ENCODE peak calls at places on chromosomes 12 and 14, in nine cellular contexts. One of them, this sample, is unnamed.

GRCh38 chr12:74394647-74395046 is 143.0 kb upstream of the ATXN7L3B start:
- DNase-seq in stomach: no peak
- DNase-seq in pancreas: no peak
- DNase-seq in right lobe of liver: no peak
- DNase-seq in colonic mucosa: no peak
- DNase-seq in uterus: no peak
- DNase-seq in spleen: no peak
- DNase-seq in GM12878: no peak
- DNase-seq in upper lobe of right lung: no peak
- DNase-seq in this sample: no peak

GRCh38 chr12:57226588-57227314 is 2.8 kb upstream of the SHMT2 start:
- DNase-seq in pancreas: no peak
- DNase-seq in stomach: no peak
- DNase-seq in uterus: no peak
- DNase-seq in GM12878: no peak
- DNase-seq in colonic mucosa: no peak
- DNase-seq in spleen: peak; percentile 73
- DNase-seq in upper lobe of right lung: no peak
- DNase-seq in right lobe of liver: no peak
- DNase-seq in this sample: no peak

GRCh38 chr12:6471992-6472366 is 1.5 kb upstream of the VAMP1 start:
- DNase-seq in upper lobe of right lung: no peak
- DNase-seq in pancreas: no peak
- DNase-seq in uterus: no peak
- DNase-seq in stomach: no peak
- DNase-seq in GM12878: no peak
- DNase-seq in right lobe of liver: no peak
- DNase-seq in colonic mucosa: no peak
- DNase-seq in spleen: no peak
- DNase-seq in this sample: no peak

GRCh38 chr12:56448860-56449621 is at the start of gene TIMELESS:
- DNase-seq in pancreas: peak; percentile 85
- DNase-seq in stomach: peak; percentile 90
- DNase-seq in right lobe of liver: peak; percentile 92
- DNase-seq in uterus: peak; percentile 83
- DNase-seq in colonic mucosa: peak; percentile 93
- DNase-seq in spleen: peak; percentile 98
- DNase-seq in GM12878: peak; percentile 77
- DNase-seq in upper lobe of right lung: peak; percentile 95
- DNase-seq in this sample: peak; percentile 81

GRCh38 chr14:102050625-102051024 is 36.2 kb downstream of the HSP90AA1 start:
- DNase-seq in stomach: no peak
- DNase-seq in right lobe of liver: no peak
- DNase-seq in pancreas: no peak
- DNase-seq in colonic mucosa: no peak
- DNase-seq in upper lobe of right lung: no peak
- DNase-seq in uterus: no peak
- DNase-seq in spleen: peak; percentile 52
- DNase-seq in GM12878: no peak
- DNase-seq in this sample: no peak

GRCh38 chr14:49461529-49462401 is 124.4 kb downstream of the RPS29 start:
- DNase-seq in pancreas: peak; percentile 41
- DNase-seq in upper lobe of right lung: no peak
- DNase-seq in right lobe of liver: peak; percentile 50
- DNase-seq in stomach: peak; percentile 70
- DNase-seq in colonic mucosa: peak; percentile 78
- DNase-seq in uterus: peak; percentile 24
- DNase-seq in GM12878: peak; percentile 43
- DNase-seq in spleen: no peak
- DNase-seq in this sample: no peak

GRCh38 chr14:55540847-55541773 is 38.9 kb upstream of the KTN1 start:
- DNase-seq in upper lobe of right lung: no peak
- DNase-seq in uterus: no peak
- DNase-seq in colonic mucosa: no peak
- DNase-seq in GM12878: no peak
- DNase-seq in spleen: no peak
- DNase-seq in stomach: no peak
- DNase-seq in pancreas: no peak
- DNase-seq in right lobe of liver: no peak
- DNase-seq in this sample: no peak

GRCh38 chr14:64761441-64762043 is 57.3 kb downstream of the PLEKHG3 start:
- DNase-seq in pancreas: no peak
- DNase-seq in right lobe of liver: no peak
- DNase-seq in GM12878: no peak
- DNase-seq in stomach: no peak
- DNase-seq in upper lobe of right lung: no peak
- DNase-seq in spleen: peak; percentile 52
- DNase-seq in colonic mucosa: no peak
- DNase-seq in uterus: peak; percentile 45
- DNase-seq in this sample: peak; percentile 49

GRCh38 chr12:122917508-122918227 is 21.7 kb upstream of the VPS37B start:
- DNase-seq in stomach: peak; percentile 78
- DNase-seq in uterus: no peak
- DNase-seq in pancreas: peak; percentile 48
- DNase-seq in colonic mucosa: peak; percentile 77
- DNase-seq in GM12878: no peak
- DNase-seq in upper lobe of right lung: peak; percentile 82
- DNase-seq in spleen: no peak
- DNase-seq in right lobe of liver: peak; percentile 93
- DNase-seq in this sample: peak; percentile 79

GRCh38 chr12:16345105-16345504 is 2.3 kb upstream of the MGST1 start:
- DNase-seq in stomach: no peak
- DNase-seq in colonic mucosa: no peak
- DNase-seq in pancreas: no peak
- DNase-seq in GM12878: no peak
- DNase-seq in right lobe of liver: no peak
- DNase-seq in upper lobe of right lung: no peak
- DNase-seq in uterus: no peak
- DNase-seq in spleen: no peak
- DNase-seq in this sample: no peak

GRCh38 chr14:83253870-83254269 is 1720.2 kb upstream of the SEL1L start:
- DNase-seq in stomach: no peak
- DNase-seq in uterus: no peak
- DNase-seq in right lobe of liver: no peak
- DNase-seq in upper lobe of right lung: no peak
- DNase-seq in spleen: no peak
- DNase-seq in colonic mucosa: no peak
- DNase-seq in pancreas: no peak
- DNase-seq in GM12878: no peak
- DNase-seq in this sample: no peak
- H3K4me1 ChIP-seq in stomach: no peaks in the 10 kb centered on the region
- H3K4me1 ChIP-seq in uterus: no peaks in the 10 kb centered on the region
- H3K4me1 ChIP-seq in right lobe of liver: no peaks in the 10 kb centered on the region
- H3K4me1 ChIP-seq in upper lobe of right lung: no peaks in the 10 kb centered on the region
- H3K4me1 ChIP-seq in spleen: no peaks in the 10 kb centered on the region
- H3K4me1 ChIP-seq in colonic mucosa: no peaks in the 10 kb centered on the region
- H3K4me1 ChIP-seq in pancreas: no peaks in the 10 kb centered on the region
- H3K4me1 ChIP-seq in GM12878: no peaks in the 10 kb centered on the region
- H3K4me1 ChIP-seq in this sample: no peaks in the 10 kb centered on the region

GRCh38 chr12:25119020-25119419 is 75.9 kb downstream of the DNAI7 start:
- DNase-seq in upper lobe of right lung: no peak
- DNase-seq in stomach: no peak
- DNase-seq in spleen: no peak
- DNase-seq in pancreas: no peak
- DNase-seq in right lobe of liver: no peak
- DNase-seq in colonic mucosa: no peak
- DNase-seq in uterus: no peak
- DNase-seq in GM12878: no peak
- DNase-seq in this sample: no peak
- H3K4me1 ChIP-seq in upper lobe of right lung: no peaks in the 10 kb centered on the region
- H3K4me1 ChIP-seq in stomach: no peaks in the 10 kb centered on the region
- H3K4me1 ChIP-seq in spleen: no peaks in the 10 kb centered on the region
- H3K4me1 ChIP-seq in pancreas: no peaks in the 10 kb centered on the region
- H3K4me1 ChIP-seq in right lobe of liver: no peaks in the 10 kb centered on the region
- H3K4me1 ChIP-seq in colonic mucosa: no peaks in the 10 kb centered on the region
- H3K4me1 ChIP-seq in uterus: no peaks in the 10 kb centered on the region
- H3K4me1 ChIP-seq in GM12878: no peaks in the 10 kb centered on the region
- H3K4me1 ChIP-seq in this sample: no peaks in the 10 kb centered on the region

DNA sequence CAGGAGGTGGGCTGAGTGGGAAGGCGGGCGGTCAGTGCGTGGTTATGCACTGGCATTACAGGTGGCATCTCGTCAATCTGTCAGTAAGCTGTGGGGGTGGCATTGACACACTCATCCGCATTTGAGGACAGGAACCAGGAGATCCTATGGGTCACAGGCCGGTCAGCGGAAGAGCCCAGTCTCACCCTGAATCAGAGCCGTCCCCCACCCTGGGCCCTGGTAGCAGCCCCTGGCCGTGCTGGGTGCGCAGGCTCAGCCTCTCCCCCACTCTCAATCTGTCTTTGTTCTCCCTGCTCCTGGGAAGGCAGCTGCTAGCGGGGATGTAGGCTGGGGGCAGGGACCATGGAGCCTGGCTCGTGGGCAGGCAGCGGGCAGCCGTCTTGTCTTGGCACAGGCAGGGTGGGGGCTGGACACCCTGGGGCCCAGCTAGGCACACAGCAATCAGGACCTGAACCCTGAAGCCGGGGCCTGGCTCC is 5.1 kb downstream of the INF2 start:
- DNase-seq in spleen: no peak
- DNase-seq in colonic mucosa: no peak
- DNase-seq in upper lobe of right lung: no peak
- DNase-seq in stomach: no peak
- DNase-seq in pancreas: no peak
- DNase-seq in right lobe of liver: peak; percentile 77
- DNase-seq in GM12878: no peak
- DNase-seq in uterus: no peak
- DNase-seq in this sample: no peak
- H3K4me1 ChIP-seq in spleen: peaks cover 75% of the 10 kb centered on the region
- H3K4me1 ChIP-seq in colonic mucosa: peaks cover 15% of the 10 kb centered on the region
- H3K4me1 ChIP-seq in upper lobe of right lung: peaks cover 70% of the 10 kb centered on the region
- H3K4me1 ChIP-seq in stomach: peaks cover 90% of the 10 kb centered on the region
- H3K4me1 ChIP-seq in pancreas: no peaks in the 10 kb centered on the region
- H3K4me1 ChIP-seq in right lobe of liver: no peaks in the 10 kb centered on the region
- H3K4me1 ChIP-seq in GM12878: peaks cover 22% of the 10 kb centered on the region
- H3K4me1 ChIP-seq in uterus: peaks cover 45% of the 10 kb centered on the region
- H3K4me1 ChIP-seq in this sample: peaks cover 28% of the 10 kb centered on the region

DNA sequence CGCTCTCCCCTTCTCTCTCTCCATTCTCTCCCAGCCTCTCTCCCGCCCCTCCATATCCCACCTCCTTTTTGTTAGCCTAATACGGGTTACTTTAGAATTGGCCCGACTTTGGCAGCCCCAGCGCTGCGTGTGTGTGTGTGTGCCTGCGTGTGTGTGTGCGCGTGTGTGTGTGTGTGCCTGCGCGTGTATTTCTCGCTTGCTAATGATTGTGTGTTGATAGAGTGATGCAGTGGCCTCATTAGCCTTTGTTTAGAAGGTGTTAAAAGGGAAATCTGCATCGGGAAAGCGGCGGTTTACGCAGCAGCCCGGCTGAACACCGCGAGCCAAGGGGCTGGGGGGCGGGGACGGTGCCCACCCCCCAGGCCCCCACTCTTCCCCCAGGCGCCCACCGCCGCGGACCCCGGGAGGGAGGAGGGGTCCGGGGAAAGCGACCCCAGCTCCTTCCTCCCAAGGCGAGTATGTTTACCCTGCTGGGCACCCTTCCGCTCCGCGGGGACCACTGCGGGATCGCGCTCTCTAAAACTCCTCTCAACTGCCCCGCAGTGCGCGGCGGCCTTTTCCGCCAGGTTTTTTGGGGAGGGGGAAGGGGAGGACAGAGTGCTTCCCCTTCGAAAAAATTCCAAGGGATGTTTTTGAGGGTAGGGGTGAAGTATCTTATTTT is 6.8 kb upstream of the LHX5 start:
- DNase-seq in GM12878: no peak
- DNase-seq in stomach: no peak
- DNase-seq in right lobe of liver: no peak
- DNase-seq in upper lobe of right lung: no peak
- DNase-seq in spleen: no peak
- DNase-seq in colonic mucosa: no peak
- DNase-seq in uterus: no peak
- DNase-seq in pancreas: no peak
- DNase-seq in this sample: no peak
- H3K4me1 ChIP-seq in GM12878: no peaks in the 10 kb centered on the region
- H3K4me1 ChIP-seq in stomach: no peaks in the 10 kb centered on the region
- H3K4me1 ChIP-seq in right lobe of liver: no peaks in the 10 kb centered on the region
- H3K4me1 ChIP-seq in upper lobe of right lung: no peaks in the 10 kb centered on the region
- H3K4me1 ChIP-seq in spleen: no peaks in the 10 kb centered on the region
- H3K4me1 ChIP-seq in colonic mucosa: no peaks in the 10 kb centered on the region
- H3K4me1 ChIP-seq in uterus: peaks cover 3% of the 10 kb centered on the region
- H3K4me1 ChIP-seq in pancreas: no peaks in the 10 kb centered on the region
- H3K4me1 ChIP-seq in this sample: no peaks in the 10 kb centered on the region

DNA sequence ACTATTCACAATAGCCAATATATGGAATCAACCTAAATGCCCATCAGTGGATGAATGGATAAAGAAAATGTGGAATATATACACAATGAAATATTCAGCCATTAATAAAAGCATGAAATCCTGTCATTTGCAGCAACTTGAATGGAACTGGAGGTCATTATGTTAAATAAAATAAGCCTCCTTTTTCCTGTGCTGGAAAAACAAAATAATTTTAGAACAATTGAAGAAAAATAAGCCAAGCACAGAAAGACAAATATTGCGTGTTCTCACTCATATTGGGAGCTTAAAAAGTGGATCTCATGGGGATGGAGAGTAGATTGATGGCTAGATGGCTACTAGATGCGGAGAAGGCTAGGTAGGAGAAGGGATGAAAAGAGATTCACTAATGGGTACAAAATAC is 6.3 kb upstream of the BTG1 start:
- DNase-seq in upper lobe of right lung: no peak
- DNase-seq in right lobe of liver: no peak
- DNase-seq in colonic mucosa: no peak
- DNase-seq in GM12878: no peak
- DNase-seq in stomach: no peak
- DNase-seq in spleen: no peak
- DNase-seq in pancreas: no peak
- DNase-seq in uterus: no peak
- DNase-seq in this sample: no peak
- H3K4me1 ChIP-seq in upper lobe of right lung: peaks cover 10% of the 10 kb centered on the region
- H3K4me1 ChIP-seq in right lobe of liver: no peaks in the 10 kb centered on the region
- H3K4me1 ChIP-seq in colonic mucosa: no peaks in the 10 kb centered on the region
- H3K4me1 ChIP-seq in GM12878: peaks cover 11% of the 10 kb centered on the region
- H3K4me1 ChIP-seq in stomach: peaks cover 9% of the 10 kb centered on the region
- H3K4me1 ChIP-seq in spleen: peaks cover 9% of the 10 kb centered on the region
- H3K4me1 ChIP-seq in pancreas: no peaks in the 10 kb centered on the region
- H3K4me1 ChIP-seq in uterus: no peaks in the 10 kb centered on the region
- H3K4me1 ChIP-seq in this sample: no peaks in the 10 kb centered on the region

DNA sequence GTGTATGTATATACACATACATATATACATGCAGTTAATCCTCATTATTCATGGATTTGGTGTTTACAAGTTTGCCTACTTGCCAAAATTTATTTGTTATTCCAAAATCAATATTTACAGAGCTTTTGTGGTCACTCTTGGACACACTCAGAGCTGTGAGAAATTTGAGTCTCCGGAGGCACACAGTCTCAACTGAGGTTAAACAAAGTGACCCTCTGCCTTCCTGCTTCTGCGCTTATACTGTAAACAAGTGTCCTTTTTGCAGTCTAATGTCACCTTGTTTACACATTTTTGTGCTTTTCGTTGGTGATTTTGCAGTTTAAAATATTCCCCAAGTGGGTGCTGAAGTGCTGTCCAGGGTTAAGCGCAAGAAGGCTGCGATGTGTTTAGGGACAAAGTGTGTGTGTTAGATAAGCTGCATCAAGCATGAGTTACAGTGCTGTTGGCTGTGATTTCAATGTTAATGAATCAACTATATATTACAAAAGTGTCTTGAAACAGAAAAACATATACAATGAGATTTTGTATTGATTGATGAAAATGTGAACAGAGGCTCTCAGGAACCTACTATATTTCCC is 13.1 kb upstream of the LTA4H start:
- DNase-seq in GM12878: no peak
- DNase-seq in colonic mucosa: no peak
- DNase-seq in stomach: no peak
- DNase-seq in upper lobe of right lung: no peak
- DNase-seq in pancreas: no peak
- DNase-seq in spleen: no peak
- DNase-seq in uterus: no peak
- DNase-seq in right lobe of liver: no peak
- DNase-seq in this sample: no peak
- H3K4me1 ChIP-seq in GM12878: peaks cover 29% of the 10 kb centered on the region
- H3K4me1 ChIP-seq in colonic mucosa: peaks cover 5% of the 10 kb centered on the region
- H3K4me1 ChIP-seq in stomach: peaks cover 23% of the 10 kb centered on the region
- H3K4me1 ChIP-seq in upper lobe of right lung: peaks cover 52% of the 10 kb centered on the region
- H3K4me1 ChIP-seq in pancreas: peaks cover 21% of the 10 kb centered on the region
- H3K4me1 ChIP-seq in spleen: peaks cover 53% of the 10 kb centered on the region
- H3K4me1 ChIP-seq in uterus: no peaks in the 10 kb centered on the region
- H3K4me1 ChIP-seq in right lobe of liver: no peaks in the 10 kb centered on the region
- H3K4me1 ChIP-seq in this sample: peaks cover 32% of the 10 kb centered on the region

This sample was measured in RWPE2.